ENCODE peak calls at places on chromosomes 5 and 9, in seven cellular contexts. T is mesendoderm, C is trophoblast cell, U is H9, Z is neuronal stem cell, S is H1, X is mesenchymal stem cell. M is an unnamed sample.

GRCh38 chr5:102049517-102049916 is 246.6 kb downstream of the SLCO4C1 start:
- DNase-seq in C (no peak), Z (no peak), X (peak), T (no peak), S (no peak), U (no peak), M (no peak)

GRCh38 chr9:105500108-105500766 is 52.4 kb downstream of the FSD1L start:
- DNase-seq in T (no peak), S (no peak), C (no peak), U (no peak), X (peak), Z (no peak), M (peak)

GRCh38 chr9:37529111-37529510 is 43.4 kb downstream of the POLR1E start:
- DNase-seq in S (no peak), Z (no peak), C (no peak), U (no peak), T (no peak), X (no peak), M (no peak)

GRCh38 chr5:176606875-176607274 is 3.1 kb downstream of the GPRIN1 start:
- DNase-seq in S (no peak), C (no peak), T (no peak), X (no peak), U (no peak), Z (no peak), M (no peak)

GRCh38 chr9:101433229-101433628 is 2.3 kb downstream of the ALDOB start:
- DNase-seq in T (no peak), X (no peak), U (no peak), S (no peak), Z (no peak), C (no peak), M (no peak)

GRCh38 chr9:71285191-71285656 is 163.8 kb upstream of the TRPM3 start:
- DNase-seq in S (peak), T (peak), X (peak), U (peak), Z (peak), C (peak), M (peak)

GRCh38 chr5:98827161-98827560 is 53.7 kb downstream of the RGMB start:
- DNase-seq in S (no peak), Z (peak), X (peak), C (peak), T (peak), U (no peak), M (peak)

GRCh38 chr9:95942016-95942415 is 66.5 kb downstream of the ERCC6L2 start:
- DNase-seq in T (no peak), S (no peak), Z (no peak), U (no peak), C (no peak), X (no peak), M (no peak)

GRCh38 chr5:54676964-54677363 is 159.4 kb downstream of the SNX18 start:
- DNase-seq in Z (no peak), T (no peak), X (no peak), C (no peak), S (no peak), U (no peak), M (no peak)

GRCh38 chr9:72149231-72149975 is at the start of gene GDA:
- DNase-seq in C (peak), U (peak), S (peak), T (peak), Z (peak), X (no peak), M (no peak)

GRCh38 chr9:124208571-124208970 is 49.2 kb upstream of the NEK6 start:
- DNase-seq in X (no peak), C (no peak), S (no peak), U (no peak), Z (no peak), T (no peak), M (no peak)

GRCh38 chr9:35526087-35526801 is 36.3 kb downstream of the RUSC2 start:
- DNase-seq in T (no peak), U (no peak), S (no peak), X (peak), C (no peak), Z (no peak), M (peak)

GRCh38 chr5:32531885-32532520 is 53.4 kb upstream of the SUB1 start:
- DNase-seq in T (peak), C (peak), X (peak), U (peak), Z (no peak), S (no peak), M (peak)

GRCh38 chr5:169873642-169874041 is 106.7 kb downstream of the INSYN2B start:
- DNase-seq in S (no peak), C (no peak), U (no peak), T (no peak), X (peak), Z (no peak), M (peak)

GRCh38 chr5:65034029-65034781 is 265.5 kb downstream of the CWC27 start:
- DNase-seq in Z (no peak), S (no peak), T (no peak), C (no peak), U (no peak), X (no peak), M (no peak)

GRCh38 chr9:35756743-35757526 is 2.9 kb upstream of the MSMP start:
- DNase-seq in Z (peak), T (peak), X (peak), U (peak), S (peak), C (peak), M (no peak)

GRCh38 chr9:133187561-133188005 is 21.5 kb downstream of the OBP2B start:
- DNase-seq in Z (no peak), S (no peak), T (no peak), X (no peak), U (no peak), C (no peak), M (no peak)

GRCh38 chr5:43039468-43040286 is 442 bp downstream of the ANXA2R start:
- DNase-seq in Z (no peak), X (peak), S (peak), U (peak), C (peak), T (peak), M (peak)

GRCh38 chr9:9778293-9778692 is 834.5 kb downstream of the PTPRD start:
- DNase-seq in Z (no peak), U (no peak), T (no peak), X (no peak), C (no peak), S (no peak), M (no peak)

GRCh38 chr5:122415481-122416120 is 103.6 kb downstream of the SNCAIP start:
- DNase-seq in T (peak), X (peak), Z (peak), C (peak), U (peak), S (peak), M (peak)

GRCh38 chr5:17434982-17435381 is 63.0 kb upstream of the TAF11L2 start:
- DNase-seq in S (no peak), Z (no peak), C (no peak), T (no peak), U (no peak), X (no peak), M (no peak)

GRCh38 chr9:69207503-69207902 is 33.4 kb downstream of the TJP2 start:
- DNase-seq in X (no peak), C (peak), S (no peak), Z (no peak), T (peak), U (peak), M (no peak)

GRCh38 chr9:111056554-111056953 is 18.3 kb upstream of the LPAR1 start:
- DNase-seq in T (no peak), U (no peak), C (no peak), X (no peak), Z (no peak), S (no peak), M (peak)

GRCh38 chr9:114289571-114290481 is 33.1 kb upstream of the ORM1 start:
- DNase-seq in T (no peak), X (no peak), Z (no peak), S (peak), C (no peak), U (peak), M (no peak)

GRCh38 chr5:157548513-157549282 is 26.9 kb downstream of the ADAM19 start:
- DNase-seq in Z (no peak), X (peak), S (no peak), U (no peak), T (no peak), C (no peak), M (peak)

GRCh38 chr5:16593013-16593412 is 23.8 kb downstream of the RETREG1 start:
- DNase-seq in T (no peak), C (no peak), U (no peak), S (no peak), X (no peak), Z (no peak), M (no peak)

GRCh38 chr5:151051066-151051930 is 29.5 kb downstream of the TNIP1 start:
- DNase-seq in S (peak), T (peak), U (peak), Z (peak), X (peak), C (peak), M (peak)

GRCh38 chr5:115774684-115775083 is 41.8 kb downstream of the CDO1 start:
- DNase-seq in U (no peak), S (no peak), C (no peak), X (no peak), T (no peak), Z (no peak), M (no peak)

GRCh38 chr9:112477330-112477729 is 9.3 kb upstream of the KIAA1958 start:
- DNase-seq in Z (no peak), X (no peak), T (no peak), S (no peak), U (no peak), C (no peak), M (no peak)

GRCh38 chr5:143168877-143169810 is 234.3 kb downstream of the NR3C1 start:
- DNase-seq in C (no peak), Z (no peak), U (no peak), S (no peak), T (no peak), X (no peak), M (no peak)

GRCh38 chr5:143170977-143171376 is 232.5 kb downstream of the NR3C1 start:
- DNase-seq in S (no peak), X (no peak), T (no peak), C (no peak), U (no peak), Z (no peak), M (no peak)

GRCh38 chr5:143168171-143168681 is 235.3 kb downstream of the NR3C1 start:
- DNase-seq in C (no peak), U (no peak), T (no peak), X (no peak), Z (no peak), S (no peak), M (no peak)

GRCh38 chr5:143172736-143173135 is 230.8 kb downstream of the NR3C1 start:
- DNase-seq in T (no peak), C (no peak), Z (no peak), X (no peak), U (no peak), S (no peak), M (no peak)

DNA sequence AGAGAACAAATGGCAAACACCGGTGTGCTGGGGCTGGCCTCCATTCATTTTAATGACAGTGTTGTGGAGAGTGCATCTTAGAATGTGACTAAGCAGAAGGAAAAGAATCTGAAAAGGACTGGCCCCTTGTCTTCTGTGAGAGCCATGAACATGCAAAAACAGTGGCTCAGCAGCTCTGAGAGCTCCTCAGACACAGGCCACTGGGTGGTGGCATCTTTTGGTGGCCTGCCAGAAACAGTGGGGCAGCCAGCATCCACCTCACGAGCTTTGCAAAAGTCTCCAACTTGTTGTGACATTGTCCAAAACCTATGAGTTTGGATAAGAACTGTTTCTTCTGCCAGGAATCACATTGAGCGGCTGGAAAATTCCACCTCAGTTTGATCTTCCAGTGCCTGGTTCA is 233.4 kb downstream of the NR3C1 start:
- DNase-seq in S (no peak), U (no peak), X (no peak), Z (no peak), C (no peak), T (no peak), M (no peak)
- H2BK5ac ChIP-seq in S (no peak), U (no peak), X (no peak), Z (no peak), C (no peak), T (no peak), M (no peak)

GRCh38 chr5:97412959-97413358 is 229.9 kb upstream of the RIOK2 start:
- DNase-seq in T (no peak), Z (no peak), U (no peak), X (no peak), S (no peak), C (no peak), M (no peak)

GRCh38 chr5:97405941-97406340 is 222.9 kb upstream of the RIOK2 start:
- DNase-seq in S (no peak), X (no peak), T (no peak), U (no peak), C (no peak), Z (no peak), M (no peak)

GRCh38 chr5:97408331-97408730 is 225.3 kb upstream of the RIOK2 start:
- DNase-seq in S (no peak), Z (no peak), C (no peak), T (no peak), U (no peak), X (no peak), M (no peak)

GRCh38 chr5:97406950-97407676 is 224.1 kb upstream of the RIOK2 start:
- DNase-seq in C (no peak), S (no peak), T (no peak), U (no peak), Z (no peak), X (no peak), M (no peak)
- H2BK5ac ChIP-seq in C (no peak), S (no peak), T (no peak), U (no peak), Z (peak), X (no peak), M (no peak)

DNA sequence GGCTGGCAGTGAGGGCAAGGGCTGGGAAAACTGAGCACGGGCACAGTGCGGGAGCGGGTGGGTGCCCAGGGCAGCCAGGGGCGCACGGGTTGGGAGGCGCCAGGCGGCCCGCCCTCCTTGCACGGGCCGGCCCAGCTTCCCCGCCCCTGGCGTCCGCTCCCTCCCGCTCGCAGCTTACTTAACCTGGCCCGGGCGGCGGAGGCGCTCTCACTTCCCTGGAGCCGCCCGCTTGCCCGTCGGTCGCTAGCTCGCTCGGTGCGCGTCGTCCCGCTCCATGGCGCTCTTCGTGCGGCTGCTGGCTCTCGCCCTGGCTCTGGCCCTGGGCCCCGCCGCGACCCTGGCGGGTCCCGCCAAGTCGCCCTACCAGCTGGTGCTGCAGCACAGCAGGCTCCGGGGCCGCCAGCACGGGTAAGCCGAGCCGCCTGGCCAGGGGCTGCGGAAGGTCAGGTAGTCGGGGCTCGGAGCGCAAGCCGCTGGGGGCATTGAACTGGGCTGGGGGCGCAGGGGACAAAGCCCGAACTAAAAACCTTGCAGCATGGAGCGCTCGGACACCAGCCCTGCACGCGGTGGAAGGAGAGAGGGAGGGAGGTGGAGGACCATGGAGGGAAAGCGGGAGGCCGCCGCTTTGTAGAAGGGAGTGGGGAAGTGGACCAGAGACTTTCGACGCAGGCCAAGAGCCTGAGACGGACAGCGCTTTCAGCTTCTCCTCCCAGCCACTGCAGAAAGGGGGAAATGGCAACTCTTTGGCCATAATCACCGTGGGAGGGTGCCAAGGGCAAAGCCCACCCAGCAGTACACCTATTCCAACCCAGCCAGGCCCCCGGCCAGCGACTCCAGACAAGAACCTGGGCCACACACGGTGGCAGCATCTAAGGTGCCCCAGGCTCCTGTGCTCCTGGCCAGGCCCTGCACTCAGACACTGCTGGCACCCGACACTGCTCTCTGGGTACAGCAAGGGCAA is at the start of gene TGFBI:
- DNase-seq in U (peak), C (peak), T (peak), Z (peak), S (peak), X (peak), M (peak)
- H2BK5ac ChIP-seq in U (no peak), C (peak), T (no peak), Z (no peak), S (no peak), X (no peak), M (peak)

GRCh38 chr9:123131258-123131657 is 97.8 kb downstream of the GPR21 start:
- DNase-seq in U (no peak), X (peak), T (peak), S (no peak), C (peak), Z (peak), M (peak)
- H2BK5ac ChIP-seq in U (no peak), X (no peak), T (no peak), S (no peak), C (no peak), Z (no peak), M (no peak)

GRCh38 chr9:76107487-76107886 is 217.0 kb downstream of the PCSK5 start:
- DNase-seq in X (no peak), Z (no peak), C (no peak), U (no peak), S (no peak), T (no peak), M (no peak)
- H2BK5ac ChIP-seq in X (no peak), Z (no peak), C (no peak), U (no peak), S (no peak), T (no peak), M (no peak)

DNA sequence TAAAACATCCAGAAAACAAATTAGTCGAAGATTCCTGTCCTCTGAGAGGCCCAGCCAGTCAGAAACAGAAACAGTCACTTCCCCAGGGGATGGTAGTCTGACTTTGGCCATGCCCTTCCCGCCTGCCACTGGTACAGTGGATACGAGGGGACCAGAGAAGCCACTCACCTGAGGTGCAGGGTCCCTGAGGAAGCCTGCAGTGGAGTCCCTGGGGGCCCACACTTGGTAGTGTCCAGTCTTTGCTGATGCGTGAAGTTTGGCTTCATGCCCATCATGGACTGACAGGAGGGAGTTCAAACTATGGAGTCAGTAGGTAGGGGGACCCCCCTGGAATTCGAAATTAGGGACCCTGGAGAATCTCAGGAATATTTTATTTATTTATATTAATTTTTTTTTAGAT is 147.5 kb downstream of the DAB2IP start:
- DNase-seq in S (peak), C (no peak), U (peak), Z (no peak), X (no peak), T (no peak), M (no peak)
- H2BK5ac ChIP-seq in S (no peak), C (no peak), U (no peak), Z (no peak), X (no peak), T (no peak), M (no peak)